ENCODE peak calls at places on chromosomes 13 and 19, in five cellular contexts. D, K, N, O and R are unnamed samples.

GRCh38 chr13:79710376-79710775 is 229.4 kb downstream of the NDFIP2 start:
- DNase-seq in D (no peak), K (no peak), N (no peak), O (no peak), R (no peak)

GRCh38 chr13:45341799-45342584 is 1.0 kb upstream of the TPT1 start:
- DNase-seq in D (no peak), K (no peak), N (no peak), O (no peak), R (no peak)

GRCh38 chr19:5436101-5436947 is 18.9 kb upstream of the ZNRF4 start:
- DNase-seq in D (no peak), K (no peak), N (no peak), O (peak; percentile 25), R (peak; percentile 40)

GRCh38 chr19:11693505-11694499 is 44.9 kb downstream of the ZNF823 start:
- DNase-seq in D (no peak), K (no peak), N (no peak), O (peak; percentile 75), R (no peak)

GRCh38 chr19:5964816-5965565 is 12.9 kb downstream of the RANBP3 start:
- DNase-seq in D (no peak), K (no peak), N (no peak), O (no peak), R (no peak)

GRCh38 chr13:33057019-33057785 is 41.0 kb downstream of the KL start:
- DNase-seq in D (no peak), K (peak; percentile 20), N (no peak), O (no peak), R (peak; percentile 22)

GRCh38 chr19:15733895-15734294 is 3.9 kb upstream of the OR10H3 start:
- DNase-seq in D (no peak), K (no peak), N (no peak), O (no peak), R (no peak)

GRCh38 chr19:3224346-3225325 is at the start of gene CELF5:
- DNase-seq in D (no peak), K (no peak), N (peak; percentile 42), O (no peak), R (peak; percentile 43)

GRCh38 chr13:59409651-59410200 is 754.0 kb downstream of the DIAPH3 start:
- DNase-seq in D (no peak), K (no peak), N (no peak), O (no peak), R (no peak)

GRCh38 chr13:48858122-48858521 is 117.6 kb upstream of the FNDC3A start:
- DNase-seq in D (no peak), K (no peak), N (no peak), O (no peak), R (no peak)

GRCh38 chr19:2341987-2342386 is 13.5 kb downstream of the SPPL2B start:
- DNase-seq in D (no peak), K (no peak), N (no peak), O (no peak), R (no peak)

GRCh38 chr13:26951581-26952177 is 191.1 kb upstream of the GPR12 start:
- DNase-seq in D (no peak), K (no peak), N (no peak), O (no peak), R (no peak)

GRCh38 chr19:34327851-34328250 is 37.1 kb upstream of the GPI start:
- DNase-seq in D (no peak), K (peak; percentile 59), N (no peak), O (no peak), R (no peak)

GRCh38 chr19:958967-959685 is 25.0 kb upstream of the WDR18 start:
- DNase-seq in D (no peak), K (no peak), N (peak; percentile 70), O (peak; percentile 70), R (no peak)

GRCh38 chr19:50039968-50040367 is 14.2 kb downstream of the ZNF473 start:
- DNase-seq in D (no peak), K (no peak), N (no peak), O (no peak), R (no peak)

GRCh38 chr13:44837250-44837649 is 152.0 kb downstream of the NUFIP1 start:
- DNase-seq in D (no peak), K (no peak), N (no peak), O (no peak), R (no peak)

GRCh38 chr13:29428310-29428991 is 167.0 kb downstream of the SLC7A1 start:
- DNase-seq in D (no peak), K (peak; percentile 37), N (no peak), O (no peak), R (no peak)

GRCh38 chr13:85074543-85075313 is 724.5 kb downstream of the SLITRK6 start:
- DNase-seq in D (no peak), K (no peak), N (no peak), O (no peak), R (no peak)

GRCh38 chr13:110387451-110388140 is 80.5 kb downstream of the COL4A2 start:
- DNase-seq in D (no peak), K (peak; percentile 86), N (peak; percentile 8), O (no peak), R (no peak)

GRCh38 chr13:85661639-85662038 is 137.6 kb downstream of the SLITRK6 start:
- DNase-seq in D (no peak), K (no peak), N (no peak), O (no peak), R (no peak)

GRCh38 chr19:4575978-4576933 is 16.8 kb upstream of the SEMA6B start:
- DNase-seq in D (no peak), K (peak; percentile 67), N (peak; percentile 70), O (peak; percentile 31), R (peak; percentile 71)

GRCh38 chr13:23703241-23703640 is 133.0 kb downstream of the TNFRSF19 start:
- DNase-seq in D (no peak), K (no peak), N (no peak), O (no peak), R (no peak)

GRCh38 chr19:47225746-47226425 is 5.1 kb downstream of the BBC3 start:
- DNase-seq in D (no peak), K (peak; percentile 89), N (peak; percentile 80), O (peak; percentile 70), R (peak; percentile 84)

GRCh38 chr13:96824110-96824509 is 170.2 kb downstream of the OXGR1 start:
- DNase-seq in D (no peak), K (no peak), N (no peak), O (no peak), R (no peak)